ENCODE peak calls at places on chromosomes 4 and X, in five cellular contexts. I is stimulated activated CD4-positive, alpha-beta T cell treated with anti-CD3 and anti-CD28 coated beads, Interleukin-2, amount 100 ng/mL, for 24 hours; U is naive thymus-derived CD8-positive, alpha-beta T cell; N is left lung; H is Kasumi-1. Y is an unnamed sample.

GRCh38 chrX:44432641-44433040 is 89.2 kb upstream of the EFHC2 start:
- DNase-seq in H (no peak), I (no peak), N (no peak), U (no peak), Y (no peak)

GRCh38 chrX:66635360-66635759 is 3.5 kb downstream of the EDA2R start:
- DNase-seq in U (no peak), H (no peak), N (no peak), I (no peak), Y (no peak)

GRCh38 chr4:53656421-53656981 is 65.2 kb upstream of the LNX1 start:
- DNase-seq in U (no peak), H (peak), I (no peak), N (no peak), Y (no peak)

GRCh38 chr4:8781641-8782040 is 90.0 kb downstream of the HMX1 start:
- DNase-seq in U (no peak), N (peak), H (no peak), I (no peak), Y (no peak)

GRCh38 chr4:112069110-112069509 is 76.1 kb upstream of the FAM241A start:
- DNase-seq in N (no peak), U (no peak), H (no peak), I (no peak), Y (no peak)

GRCh38 chr4:157655101-157655818 is 434.7 kb downstream of the GRIA2 start:
- DNase-seq in N (no peak), I (no peak), H (no peak), U (no peak), Y (no peak)

GRCh38 chr4:16227462-16227868 is 1.2 kb upstream of the TAPT1 start:
- DNase-seq in I (peak), U (peak), H (peak), N (peak), Y (no peak)

GRCh38 chr4:102285831-102286230 is 59.5 kb downstream of the SLC39A8 start:
- DNase-seq in H (no peak), U (no peak), I (no peak), N (no peak), Y (no peak)

GRCh38 chr4:30901781-30902479 is 181.8 kb downstream of the PCDH7 start:
- DNase-seq in U (no peak), I (no peak), N (no peak), H (no peak), Y (no peak)

GRCh38 chr4:126267689-126268088 is 952.9 kb downstream of the FAT4 start:
- DNase-seq in H (no peak), I (no peak), N (no peak), U (no peak), Y (no peak)

GRCh38 chrX:86806786-86807185 is 658.5 kb downstream of the DACH2 start:
- DNase-seq in U (no peak), H (peak), N (no peak), I (no peak), Y (no peak)

GRCh38 chrX:153925387-153925738 is 701 bp downstream of the ARHGAP4 start:
- DNase-seq in I (no peak), H (no peak), U (peak), N (no peak), Y (no peak)

Y was measured in posterior vena cava.